ENCODE peak calls at places on chromosomes 12 and 14, in six cellular contexts. D is neuronal stem cell, Q is IMR-90, Y is H1, X is mesenchymal stem cell, H is trophoblast cell. K is an unnamed sample.
A peak's percentile ranks its signal among the peaks of the same experiment; 100 is the strongest.

GRCh38 chr14:59069455-59069854 is 119.0 kb upstream of the DAAM1 start:
- DNase-seq in D (no peak), Q (no peak), Y (no peak), X (no peak), H (no peak), K (no peak)

GRCh38 chr12:58888131-58888783 is 32.0 kb downstream of the LRIG3 start:
- DNase-seq in D (no peak), Q (peak; percentile 63), Y (no peak), X (no peak), H (no peak), K (no peak)

GRCh38 chr12:47282206-47282605 is 202.4 kb upstream of the AMIGO2 start:
- DNase-seq in D (no peak), Q (peak; percentile 67), Y (no peak), X (peak; percentile 75), H (peak; percentile 55), K (no peak)

GRCh38 chr14:94713115-94713514 is 56.8 kb downstream of the GSC start:
- DNase-seq in D (no peak), Q (no peak), Y (no peak), X (no peak), H (no peak), K (no peak)

GRCh38 chr12:108576660-108577234 is 14.4 kb downstream of the ISCU start:
- DNase-seq in D (no peak), Q (no peak), Y (no peak), X (no peak), H (no peak), K (peak; percentile 20)

GRCh38 chr14:58777541-58777979 is 139.8 kb downstream of the DACT1 start:
- DNase-seq in D (no peak), Q (peak; percentile 76), Y (no peak), X (peak; percentile 87), H (no peak), K (no peak)

GRCh38 chr12:31965090-31965489 is 5.9 kb downstream of the RESF1 start:
- DNase-seq in D (no peak), Q (no peak), Y (no peak), X (no peak), H (no peak), K (no peak)

GRCh38 chr14:76923422-76924362 is 97.5 kb downstream of the LRRC74A start:
- DNase-seq in D (no peak), Q (no peak), Y (no peak), X (no peak), H (no peak), K (no peak)

GRCh38 chr14:65206448-65207096 is 104.3 kb upstream of the MAX start:
- DNase-seq in D (no peak), Q (peak; percentile 91), Y (no peak), X (peak; percentile 52), H (no peak), K (no peak)

GRCh38 chr14:65144170-65144569 is 41.9 kb upstream of the MAX start:
- DNase-seq in D (no peak), Q (no peak), Y (no peak), X (no peak), H (no peak), K (no peak)

GRCh38 chr12:79662046-79662811 is 28.5 kb downstream of the PAWR start:
- DNase-seq in D (no peak), Q (peak; percentile 45), Y (no peak), X (peak; percentile 36), H (no peak), K (no peak)

GRCh38 chr12:79664518-79664917 is 26.2 kb downstream of the PAWR start:
- DNase-seq in D (no peak), Q (no peak), Y (no peak), X (no peak), H (no peak), K (no peak)

GRCh38 chr12:79658221-79658620 is 32.5 kb downstream of the PAWR start:
- DNase-seq in D (no peak), Q (peak; percentile 65), Y (no peak), X (no peak), H (no peak), K (no peak)

GRCh38 chr12:79659961-79660431 is 30.8 kb downstream of the PAWR start:
- DNase-seq in D (no peak), Q (no peak), Y (no peak), X (peak; percentile 30), H (no peak), K (no peak)

DNA sequence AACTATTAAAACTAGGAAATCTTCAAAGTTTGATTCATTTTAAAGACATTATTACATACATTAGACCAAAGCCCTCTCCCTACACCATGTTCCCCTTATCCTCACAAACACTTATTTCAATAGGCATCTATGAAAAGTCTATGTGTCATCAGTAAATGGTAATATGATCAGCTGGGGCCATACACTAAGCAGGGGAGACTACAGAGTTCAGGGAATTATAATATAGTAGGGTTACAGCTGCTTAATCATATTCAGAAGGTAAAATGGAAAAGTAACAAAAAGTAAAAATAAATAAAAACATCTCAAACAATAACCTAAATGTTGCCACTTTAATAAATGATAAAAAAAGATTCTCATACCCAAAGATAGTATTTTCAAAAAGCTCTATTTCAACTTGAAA is 29.1 kb downstream of the PAWR start:
- DNase-seq in D (no peak), Q (peak; percentile 58), Y (no peak), X (peak; percentile 17), H (no peak), K (no peak)
- H4K91ac ChIP-seq in D (no peak overlapping the region), Q (no peak overlapping the region), Y (no peak overlapping the region), X (no peak overlapping the region), H (no peak overlapping the region), K (no peak overlapping the region)

GRCh38 chr12:53493610-53494391 is 5.5 kb downstream of the MAP3K12 start:
- DNase-seq in D (no peak), Q (no peak), Y (no peak), X (no peak), H (peak; percentile 35), K (no peak)
- H4K8ac ChIP-seq in D (no peak overlapping the region), Q (peak overlapping the region; percentile 89), Y (no peak overlapping the region), X (peak overlapping the region; percentile 94), H (peak overlapping the region; percentile 96), K (no peak overlapping the region)

GRCh38 chr12:57130941-57131340 is 2.7 kb downstream of the LRP1 start:
- DNase-seq in D (no peak), Q (no peak), Y (no peak), X (no peak), H (no peak), K (no peak)

GRCh38 chr12:57134949-57135348 is 6.7 kb downstream of the LRP1 start:
- DNase-seq in D (no peak), Q (no peak), Y (no peak), X (peak; percentile 32), H (peak; percentile 45), K (no peak)

GRCh38 chr12:57133916-57134315 is 5.6 kb downstream of the LRP1 start:
- DNase-seq in D (no peak), Q (no peak), Y (no peak), X (no peak), H (no peak), K (no peak)

GRCh38 chr12:57131896-57132744 is 3.8 kb downstream of the LRP1 start:
- DNase-seq in D (no peak), Q (no peak), Y (no peak), X (no peak), H (no peak), K (no peak)

DNA sequence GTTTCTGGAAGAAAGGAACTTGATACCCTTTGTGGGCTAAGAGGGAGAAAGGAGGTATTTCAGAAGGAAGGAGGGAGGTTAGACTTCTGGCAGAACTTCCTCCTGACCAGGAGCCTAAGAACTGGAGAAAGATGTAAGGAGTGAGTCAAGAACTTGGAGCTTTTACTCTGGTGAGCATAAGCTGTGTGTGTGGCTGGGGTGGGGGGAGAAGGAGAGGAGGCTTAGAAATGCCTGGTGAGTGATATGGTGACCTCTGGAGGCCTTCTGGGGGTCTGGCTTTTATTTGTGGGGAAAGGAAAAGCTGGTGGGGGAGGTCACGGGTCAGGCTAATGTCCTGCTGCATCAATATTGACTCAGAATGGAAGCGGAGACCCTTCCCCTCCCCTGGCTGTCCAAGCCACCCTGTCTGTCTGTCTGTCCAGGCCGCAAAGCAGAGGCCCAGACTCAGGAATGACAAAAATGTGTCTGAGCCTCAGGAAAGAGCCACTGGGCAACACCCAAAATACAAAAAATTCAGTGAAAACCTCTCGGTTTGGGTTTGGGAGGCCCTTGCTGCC is 4.8 kb downstream of the LRP1 start:
- DNase-seq in D (no peak), Q (peak; percentile 55), Y (no peak), X (no peak), H (peak; percentile 53), K (no peak)
- H2BK120ac ChIP-seq in D (no peak overlapping the region), Q (peak overlapping the region; percentile 42), Y (no peak overlapping the region), X (peak overlapping the region; percentile 42), H (peak overlapping the region; percentile 54), K (no peak overlapping the region)

DNA sequence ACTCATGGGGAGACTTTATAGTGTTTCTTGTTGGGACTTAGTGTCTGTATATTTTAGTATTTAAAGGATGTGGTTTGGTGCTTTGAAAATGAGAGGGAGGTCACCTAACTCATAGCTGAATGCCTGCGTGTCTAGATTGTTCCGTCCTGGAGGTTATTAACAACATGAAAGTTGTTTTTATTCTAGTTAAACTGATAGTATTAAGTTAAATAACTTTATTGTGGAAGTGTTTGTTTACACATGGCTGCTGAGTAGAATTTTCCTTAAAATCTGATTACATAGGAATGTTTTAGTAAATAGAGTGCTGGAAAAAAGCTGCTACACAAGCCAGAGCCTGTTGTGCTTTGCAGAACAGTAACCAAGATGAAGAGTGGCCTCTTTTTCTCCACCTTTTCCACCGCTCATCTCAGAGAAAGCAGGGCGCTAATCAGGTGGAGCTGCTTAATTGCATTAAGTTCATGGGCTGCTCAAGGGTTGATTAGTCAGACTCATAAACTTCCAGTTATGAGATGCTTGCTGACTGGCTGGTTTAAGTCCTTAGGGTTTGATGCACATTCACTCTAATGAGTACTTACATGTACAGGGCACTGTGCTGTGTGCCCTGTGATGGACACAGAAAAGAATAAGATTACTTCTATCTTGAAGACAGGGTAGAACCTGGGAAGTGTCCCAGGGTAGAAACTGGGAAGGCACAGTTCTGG is 62.7 kb downstream of the FBXO34 start:
- DNase-seq in D (no peak), Q (peak; percentile 81), Y (no peak), X (peak; percentile 77), H (peak; percentile 21), K (no peak)
- H4K91ac ChIP-seq in D (no peak overlapping the region), Q (no peak overlapping the region), Y (no peak overlapping the region), X (peak overlapping the region; percentile 3), H (no peak overlapping the region), K (no peak overlapping the region)

GRCh38 chr14:31421200-31421599 is 850 bp upstream of the HEATR5A start:
- DNase-seq in D (no peak), Q (no peak), Y (no peak), X (no peak), H (no peak), K (no peak)
- H4K8ac ChIP-seq in D (no peak overlapping the region), Q (peak overlapping the region; percentile 96), Y (no peak overlapping the region), X (no peak overlapping the region), H (no peak overlapping the region), K (no peak overlapping the region)

DNA sequence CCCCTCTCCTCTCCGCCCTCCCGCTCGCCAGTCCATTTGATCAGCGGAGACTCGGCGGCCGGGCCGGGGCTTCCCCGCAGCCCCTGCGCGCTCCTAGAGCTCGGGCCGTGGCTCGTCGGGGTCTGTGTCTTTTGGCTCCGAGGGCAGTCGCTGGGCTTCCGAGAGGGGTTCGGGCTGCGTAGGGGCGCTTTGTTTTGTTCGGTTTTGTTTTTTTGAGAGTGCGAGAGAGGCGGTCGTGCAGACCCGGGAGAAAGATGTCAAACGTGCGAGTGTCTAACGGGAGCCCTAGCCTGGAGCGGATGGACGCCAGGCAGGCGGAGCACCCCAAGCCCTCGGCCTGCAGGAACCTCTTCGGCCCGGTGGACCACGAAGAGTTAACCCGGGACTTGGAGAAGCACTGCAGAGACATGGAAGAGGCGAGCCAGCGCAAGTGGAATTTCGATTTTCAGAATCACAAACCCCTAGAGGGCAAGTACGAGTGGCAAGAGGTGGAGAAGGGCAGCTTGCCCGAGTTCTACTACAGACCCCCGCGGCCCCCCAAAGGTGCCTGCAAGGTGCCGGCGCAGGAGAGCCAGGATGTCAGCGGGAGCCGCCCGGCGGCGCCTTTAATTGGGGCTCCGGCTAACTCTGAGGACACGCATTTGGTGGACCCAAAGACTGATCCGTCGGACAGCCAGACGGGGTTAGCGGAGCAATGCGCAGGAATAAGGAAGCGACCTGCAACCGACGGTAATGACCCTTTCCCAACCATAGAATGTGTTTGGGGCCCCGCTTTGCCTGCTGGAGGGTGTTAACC is 616 bp downstream of the CDKN1B start:
- DNase-seq in D (no peak), Q (no peak), Y (no peak), X (peak; percentile 41), H (peak; percentile 30), K (peak; percentile 53)
- H2BK120ac ChIP-seq in D (peak overlapping the region; percentile 89), Q (peak overlapping the region; percentile 73), Y (no peak overlapping the region), X (peak overlapping the region; percentile 98), H (peak overlapping the region; percentile 63), K (no peak overlapping the region)

K was measured in H9.